ENCODE peak calls at places on chromosomes 5 and 9, in five cellular contexts. F is aorta, K is fibroblast of lung, P is GM13976, S is adrenal gland. H is an unnamed sample.

GRCh38 chr5:14669975-14670374 is 5.5 kb downstream of the OTULIN start:
- DNase-seq in F (no peak), K (no peak), P (no peak), S (no peak), H (no peak)

GRCh38 chr9:86802900-86803673 is 144.2 kb downstream of the GAS1 start:
- DNase-seq in F (no peak), K (no peak), P (no peak), S (no peak), H (no peak)

GRCh38 chr5:60797482-60798153 is 46.5 kb downstream of the ELOVL7 start:
- DNase-seq in F (no peak), K (no peak), P (no peak), S (no peak), H (no peak)

GRCh38 chr5:33978307-33978706 is 6.2 kb downstream of the SLC45A2 start:
- DNase-seq in F (no peak), K (no peak), P (no peak), S (no peak), H (no peak)

GRCh38 chr5:143228597-143229293 is 174.7 kb downstream of the NR3C1 start:
- DNase-seq in F (no peak), K (no peak), P (no peak), S (no peak), H (no peak)

GRCh38 chr5:9231842-9232241 is 314.0 kb downstream of the SEMA5A start:
- DNase-seq in F (no peak), K (no peak), P (no peak), S (peak; percentile 46), H (no peak)

GRCh38 chr5:72908666-72909065 is 47.2 kb upstream of the FCHO2 start:
- DNase-seq in F (no peak), K (peak; percentile 43), P (no peak), S (no peak), H (no peak)

GRCh38 chr5:114243281-114243982 is 118.4 kb upstream of the KCNN2 start:
- DNase-seq in F (no peak), K (peak; percentile 84), P (no peak), S (no peak), H (no peak)

GRCh38 chr5:51960617-51961115 is 577.4 kb downstream of the ISL1 start:
- DNase-seq in F (no peak), K (peak; percentile 0), P (no peak), S (no peak), H (no peak)

GRCh38 chr5:42250-42649 is 49.7 kb upstream of the PLEKHG4B start:
- DNase-seq in F (no peak), K (peak; percentile 6), P (no peak), S (no peak), H (peak; percentile 43)

GRCh38 chr9:108184941-108185340 is 670.8 kb downstream of the ACTL7B start:
- DNase-seq in F (peak; percentile 73), K (no peak), P (no peak), S (no peak), H (no peak)

GRCh38 chr5:78979899-78980298 is 5.2 kb downstream of the ARSB start:
- DNase-seq in F (no peak), K (no peak), P (peak; percentile 26), S (no peak), H (no peak)

GRCh38 chr5:176364765-176365662 is at the start of gene ARL10:
- DNase-seq in F (peak; percentile 64), K (peak; percentile 32), P (peak; percentile 85), S (no peak), H (peak; percentile 5)

GRCh38 chr5:156824800-156825199 is 25.3 kb upstream of the PPP1R2B start:
- DNase-seq in F (no peak), K (peak; percentile 53), P (no peak), S (no peak), H (peak; percentile 14)

GRCh38 chr5:171629221-171630005 is 156.2 kb upstream of the SMIM23 start:
- DNase-seq in F (no peak), K (peak; percentile 29), P (no peak), S (no peak), H (no peak)

GRCh38 chr5:12292610-12293204 is 388.5 kb upstream of the CTNND2 start:
- DNase-seq in F (no peak), K (no peak), P (no peak), S (no peak), H (no peak)

GRCh38 chr5:16618138-16618897 is 1.5 kb upstream of the RETREG1 start:
- DNase-seq in F (no peak), K (no peak), P (no peak), S (no peak), H (no peak)

GRCh38 chr5:176533894-176534611 is 3.1 kb downstream of the RNF44 start:
- DNase-seq in F (peak; percentile 60), K (no peak), P (no peak), S (peak; percentile 63), H (peak; percentile 67)

GRCh38 chr9:2179557-2179956 is 164.4 kb downstream of the SMARCA2 start:
- DNase-seq in F (no peak), K (no peak), P (no peak), S (no peak), H (no peak)

GRCh38 chr5:75023368-75024159 is 28.8 kb downstream of the GCNT4 start:
- DNase-seq in F (no peak), K (no peak), P (no peak), S (no peak), H (no peak)

GRCh38 chr9:29588361-29588760 is 2015.1 kb upstream of the C9orf72 start:
- DNase-seq in F (no peak), K (no peak), P (no peak), S (no peak), H (no peak)

GRCh38 chr9:107750741-107751521 is 261.4 kb upstream of the KLF4 start:
- DNase-seq in F (peak; percentile 94), K (peak; percentile 100), P (no peak), S (peak; percentile 97), H (peak; percentile 85)

GRCh38 chr9:106878943-106879916 is 16.3 kb downstream of the ZNF462 start:
- DNase-seq in F (peak; percentile 83), K (peak; percentile 98), P (no peak), S (peak; percentile 93), H (peak; percentile 68)

GRCh38 chr5:30960041-30960440 is 233.4 kb upstream of the CDH6 start:
- DNase-seq in F (no peak), K (no peak), P (no peak), S (no peak), H (no peak)

GRCh38 chr5:15234366-15234765 is 265.6 kb upstream of the FBXL7 start:
- DNase-seq in F (no peak), K (no peak), P (no peak), S (no peak), H (no peak)

GRCh38 chr5:86482008-86482407 is 135.7 kb upstream of the COX7C start:
- DNase-seq in F (no peak), K (no peak), P (no peak), S (no peak), H (no peak)

GRCh38 chr9:136769710-136770191 is 5.4 kb upstream of the LCN15 start:
- DNase-seq in F (peak; percentile 43), K (no peak), P (peak; percentile 81), S (no peak), H (no peak)

GRCh38 chr5:111922344-111922743 is 165.3 kb upstream of the NREP start:
- DNase-seq in F (no peak), K (no peak), P (no peak), S (no peak), H (no peak)

GRCh38 chr5:170503970-170504525 is at the start of gene KCNIP1:
- DNase-seq in F (no peak), K (no peak), P (no peak), S (peak; percentile 38), H (peak; percentile 35)

GRCh38 chr9:92635760-92636159 is 34.2 kb downstream of the IPPK start:
- DNase-seq in F (no peak), K (no peak), P (no peak), S (no peak), H (no peak)

GRCh38 chr5:135041145-135041587 is 7.1 kb upstream of the PITX1 start:
- DNase-seq in F (no peak), K (no peak), P (no peak), S (no peak), H (no peak)

GRCh38 chr9:128836509-128837145 is 7.0 kb upstream of the SPOUT1 start:
- DNase-seq in F (peak; percentile 29), K (no peak), P (no peak), S (no peak), H (no peak)

GRCh38 chr5:93926831-93927600 is 185.6 kb upstream of the POU5F2 start:
- DNase-seq in F (no peak), K (peak; percentile 52), P (no peak), S (no peak), H (no peak)

GRCh38 chr5:73499187-73499586 is 945 bp downstream of the BTF3 start:
- DNase-seq in F (no peak), K (no peak), P (no peak), S (no peak), H (no peak)

H was measured in thyroid gland.